ENCODE peak calls at places on chromosomes 3 and 15, in six cellular contexts. Y, J, Q, D, W and R are unnamed samples.
A peak's percentile ranks its signal among the peaks of the same experiment; 100 is the strongest.

GRCh38 chr15:59344311-59344710 is 28.4 kb downstream of the MYO1E start:
- DNase-seq in Y (no peak), J (no peak), Q (no peak), D (no peak), W (no peak), R (no peak)

GRCh38 chr3:138594150-138594934 is at the start of gene CEP70:
- DNase-seq in Y (peak; percentile 84), J (peak; percentile 93), Q (peak; percentile 94), D (peak; percentile 97), W (peak; percentile 97), R (peak; percentile 95)

GRCh38 chr3:45819543-45819942 is 22.4 kb downstream of the LZTFL1 start:
- DNase-seq in Y (no peak), J (no peak), Q (no peak), D (no peak), W (no peak), R (no peak)

GRCh38 chr3:112811150-112811884 is 35.3 kb downstream of the CD200R1L start:
- DNase-seq in Y (no peak), J (peak; percentile 36), Q (peak; percentile 30), D (no peak), W (peak; percentile 95), R (no peak)

GRCh38 chr3:27756877-27757276 is 34.8 kb upstream of the EOMES start:
- DNase-seq in Y (no peak), J (no peak), Q (no peak), D (no peak), W (no peak), R (no peak)

GRCh38 chr15:28019594-28020320 is 79.4 kb downstream of the OCA2 start:
- DNase-seq in Y (peak; percentile 9), J (no peak), Q (no peak), D (no peak), W (no peak), R (no peak)

GRCh38 chr3:88075061-88075460 is 16.0 kb downstream of the ZNF654 start:
- DNase-seq in Y (no peak), J (no peak), Q (no peak), D (peak; percentile 6), W (no peak), R (no peak)

GRCh38 chr3:153028336-153028735 is 133.7 kb upstream of the RAP2B start:
- DNase-seq in Y (no peak), J (no peak), Q (no peak), D (no peak), W (peak; percentile 94), R (no peak)

GRCh38 chr15:83206971-83207621 is 527 bp downstream of the HDGFL3 start:
- DNase-seq in Y (peak; percentile 69), J (peak; percentile 46), Q (peak; percentile 40), D (peak; percentile 41), W (peak; percentile 27), R (peak; percentile 43)

DNA sequence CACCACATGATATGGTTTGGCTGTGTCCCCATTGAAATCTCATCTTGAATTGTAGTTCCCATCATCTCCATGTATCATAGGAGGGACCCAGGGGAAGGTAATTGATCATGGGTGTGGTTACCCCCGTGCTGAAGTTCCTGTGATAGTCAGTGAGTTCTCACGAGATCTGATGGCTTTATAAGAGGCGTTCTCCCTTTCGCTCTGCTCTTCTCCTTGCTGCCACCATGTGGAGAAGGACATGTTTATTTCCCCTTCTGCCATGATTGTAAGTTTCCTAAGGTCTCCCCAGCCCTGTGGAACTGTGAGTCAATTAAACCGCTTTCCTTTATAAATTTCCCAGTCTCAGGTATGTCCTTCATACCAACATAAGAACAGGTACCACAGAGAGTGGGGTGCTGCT is 21.9 kb downstream of the OSTN start:
- DNase-seq in Y (no peak), J (no peak), Q (no peak), D (no peak), W (no peak), R (no peak)
- TF ChIP-seq CTCF in Y (no peak), J (no peak), Q (no peak), D (no peak), W (no peak), R (no peak)

GRCh38 chr3:13229291-13229949 is 156.2 kb upstream of the IQSEC1 start:
- DNase-seq in Y (peak; percentile 54), J (no peak), Q (no peak), D (no peak), W (peak; percentile 10), R (peak; percentile 42)
- TF ChIP-seq CTCF in Y (peak; percentile 59), J (peak; percentile 5), Q (peak; percentile 33), D (no peak), W (peak; percentile 31), R (peak; percentile 33)

GRCh38 chr3:55609230-55610100 is 122.4 kb upstream of the WNT5A start:
- DNase-seq in Y (no peak), J (no peak), Q (no peak), D (no peak), W (no peak), R (no peak)
- TF ChIP-seq CTCF in Y (no peak), J (no peak), Q (no peak), D (no peak), W (no peak), R (no peak)

GRCh38 chr3:178455264-178455663 is 81.0 kb upstream of the KCNMB2 start:
- DNase-seq in Y (no peak), J (no peak), Q (no peak), D (no peak), W (peak; percentile 7), R (no peak)

GRCh38 chr3:178455966-178456365 is 80.3 kb upstream of the KCNMB2 start:
- DNase-seq in Y (no peak), J (no peak), Q (no peak), D (no peak), W (no peak), R (no peak)

GRCh38 chr3:178456942-178457341 is 79.3 kb upstream of the KCNMB2 start:
- DNase-seq in Y (no peak), J (no peak), Q (no peak), D (no peak), W (no peak), R (no peak)

GRCh38 chr3:178454714-178455113 is 81.5 kb upstream of the KCNMB2 start:
- DNase-seq in Y (no peak), J (peak; percentile 79), Q (peak; percentile 77), D (peak; percentile 33), W (peak; percentile 45), R (no peak)

GRCh38 chr3:178451799-178452198 is 84.4 kb upstream of the KCNMB2 start:
- DNase-seq in Y (no peak), J (no peak), Q (no peak), D (no peak), W (no peak), R (no peak)
- TF ChIP-seq CTCF in Y (peak; percentile 23), J (no peak), Q (no peak), D (no peak), W (no peak), R (no peak)

DNA sequence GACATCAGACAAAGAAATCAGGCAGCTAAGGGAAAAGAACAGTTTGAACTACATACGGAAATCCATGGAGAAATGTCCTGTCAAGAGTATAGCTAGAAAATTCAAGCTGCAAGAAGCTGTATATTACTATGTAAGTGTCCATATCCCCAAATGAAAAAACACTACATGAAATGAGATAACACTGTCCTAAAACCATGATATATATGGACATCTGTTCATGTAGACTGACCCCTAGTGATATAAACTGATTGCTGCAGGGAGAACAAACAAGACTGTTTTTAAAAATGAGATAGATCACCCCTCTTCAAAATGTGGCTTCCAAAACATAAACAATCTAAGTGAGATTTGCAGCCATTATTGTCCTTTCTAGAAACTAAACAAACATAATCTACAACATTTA is 985.6 kb downstream of the EPHA3 start:
- DNase-seq in Y (no peak), J (no peak), Q (no peak), D (no peak), W (peak; percentile 40), R (no peak)
- TF ChIP-seq CTCF in Y (peak; percentile 47), J (peak; percentile 52), Q (peak; percentile 55), D (no peak), W (peak; percentile 67), R (peak; percentile 16)

GRCh38 chr3:137304313-137305056 is 346.7 kb downstream of the IL20RB start:
- DNase-seq in Y (no peak), J (no peak), Q (no peak), D (no peak), W (no peak), R (peak; percentile 4)
- TF ChIP-seq CTCF in Y (peak; percentile 1), J (no peak), Q (no peak), D (no peak), W (no peak), R (no peak)